ENCODE peak calls at places on chromosomes 6 and 20, in eight cellular contexts. One of them, this sample, is unnamed.

GRCh38 chr20:44279228-44279627 is 31.8 kb downstream of the FITM2 start:
- DNase-seq in cardiac fibroblast: peak
- DNase-seq in NCI-H748 treated with DMSO at 0.1 percent for 48 hours: no peak
- DNase-seq in hepatocyte: no peak
- DNase-seq in cerebellar cortex: no peak
- DNase-seq in progenitor cell of endocrine pancreas: no peak
- DNase-seq in T-helper 2 cell: no peak
- DNase-seq in NCI-H2171 treated with DMSO at 0.1 percent for 48 hours: no peak
- DNase-seq in this sample: peak

GRCh38 chr6:83838727-83839126 is 14.4 kb upstream of the RIPPLY2 start:
- DNase-seq in progenitor cell of endocrine pancreas: no peak
- DNase-seq in NCI-H748 treated with DMSO at 0.1 percent for 48 hours: no peak
- DNase-seq in cerebellar cortex: no peak
- DNase-seq in NCI-H2171 treated with DMSO at 0.1 percent for 48 hours: peak
- DNase-seq in cardiac fibroblast: no peak
- DNase-seq in hepatocyte: no peak
- DNase-seq in T-helper 2 cell: no peak
- DNase-seq in this sample: no peak

GRCh38 chr6:159969921-159970320 is 1.0 kb downstream of the IGF2R start:
- DNase-seq in cardiac fibroblast: peak
- DNase-seq in hepatocyte: peak
- DNase-seq in NCI-H748 treated with DMSO at 0.1 percent for 48 hours: peak
- DNase-seq in T-helper 2 cell: peak
- DNase-seq in cerebellar cortex: peak
- DNase-seq in progenitor cell of endocrine pancreas: peak
- DNase-seq in NCI-H2171 treated with DMSO at 0.1 percent for 48 hours: no peak
- DNase-seq in this sample: no peak

GRCh38 chr6:29671026-29671425 is 9.9 kb downstream of the ZFP57 start:
- DNase-seq in NCI-H2171 treated with DMSO at 0.1 percent for 48 hours: no peak
- DNase-seq in hepatocyte: no peak
- DNase-seq in progenitor cell of endocrine pancreas: no peak
- DNase-seq in cerebellar cortex: no peak
- DNase-seq in cardiac fibroblast: no peak
- DNase-seq in NCI-H748 treated with DMSO at 0.1 percent for 48 hours: no peak
- DNase-seq in T-helper 2 cell: no peak
- DNase-seq in this sample: no peak

GRCh38 chr6:37552267-37552666 is 52.6 kb upstream of the CCDC167 start:
- DNase-seq in T-helper 2 cell: no peak
- DNase-seq in NCI-H748 treated with DMSO at 0.1 percent for 48 hours: no peak
- DNase-seq in NCI-H2171 treated with DMSO at 0.1 percent for 48 hours: no peak
- DNase-seq in cardiac fibroblast: no peak
- DNase-seq in cerebellar cortex: no peak
- DNase-seq in hepatocyte: no peak
- DNase-seq in progenitor cell of endocrine pancreas: no peak
- DNase-seq in this sample: no peak

GRCh38 chr6:149235130-149235561 is 82.4 kb upstream of the TAB2 start:
- DNase-seq in NCI-H2171 treated with DMSO at 0.1 percent for 48 hours: peak
- DNase-seq in NCI-H748 treated with DMSO at 0.1 percent for 48 hours: peak
- DNase-seq in progenitor cell of endocrine pancreas: no peak
- DNase-seq in cardiac fibroblast: peak
- DNase-seq in T-helper 2 cell: no peak
- DNase-seq in hepatocyte: peak
- DNase-seq in cerebellar cortex: no peak
- DNase-seq in this sample: peak

GRCh38 chr20:41029150-41029872 is 689 bp downstream of the TOP1 start:
- DNase-seq in progenitor cell of endocrine pancreas: no peak
- DNase-seq in T-helper 2 cell: peak
- DNase-seq in cerebellar cortex: no peak
- DNase-seq in NCI-H2171 treated with DMSO at 0.1 percent for 48 hours: peak
- DNase-seq in hepatocyte: peak
- DNase-seq in cardiac fibroblast: peak
- DNase-seq in NCI-H748 treated with DMSO at 0.1 percent for 48 hours: peak
- DNase-seq in this sample: peak

GRCh38 chr20:57857969-57858368 is 148.2 kb upstream of the PMEPA1 start:
- DNase-seq in hepatocyte: no peak
- DNase-seq in T-helper 2 cell: no peak
- DNase-seq in NCI-H748 treated with DMSO at 0.1 percent for 48 hours: no peak
- DNase-seq in progenitor cell of endocrine pancreas: no peak
- DNase-seq in NCI-H2171 treated with DMSO at 0.1 percent for 48 hours: no peak
- DNase-seq in cardiac fibroblast: no peak
- DNase-seq in cerebellar cortex: no peak
- DNase-seq in this sample: no peak

GRCh38 chr6:125220712-125221111 is 67.1 kb downstream of the TPD52L1 start:
- DNase-seq in cerebellar cortex: no peak
- DNase-seq in NCI-H748 treated with DMSO at 0.1 percent for 48 hours: no peak
- DNase-seq in hepatocyte: peak
- DNase-seq in T-helper 2 cell: no peak
- DNase-seq in cardiac fibroblast: peak
- DNase-seq in progenitor cell of endocrine pancreas: no peak
- DNase-seq in NCI-H2171 treated with DMSO at 0.1 percent for 48 hours: no peak
- DNase-seq in this sample: peak

GRCh38 chr6:155234687-155235543 is 28.9 kb upstream of the CLDN20 start:
- DNase-seq in progenitor cell of endocrine pancreas: no peak
- DNase-seq in NCI-H2171 treated with DMSO at 0.1 percent for 48 hours: no peak
- DNase-seq in T-helper 2 cell: no peak
- DNase-seq in hepatocyte: no peak
- DNase-seq in cerebellar cortex: peak
- DNase-seq in NCI-H748 treated with DMSO at 0.1 percent for 48 hours: no peak
- DNase-seq in cardiac fibroblast: peak
- DNase-seq in this sample: no peak

GRCh38 chr20:45817652-45818194 is 5.3 kb downstream of the UBE2C start:
- DNase-seq in NCI-H748 treated with DMSO at 0.1 percent for 48 hours: no peak
- DNase-seq in NCI-H2171 treated with DMSO at 0.1 percent for 48 hours: no peak
- DNase-seq in progenitor cell of endocrine pancreas: no peak
- DNase-seq in cerebellar cortex: no peak
- DNase-seq in hepatocyte: no peak
- DNase-seq in T-helper 2 cell: no peak
- DNase-seq in cardiac fibroblast: peak
- DNase-seq in this sample: no peak

GRCh38 chr20:18284805-18285533 is 3.4 kb upstream of the ZNF133 start:
- DNase-seq in hepatocyte: no peak
- DNase-seq in cardiac fibroblast: no peak
- DNase-seq in T-helper 2 cell: no peak
- DNase-seq in NCI-H748 treated with DMSO at 0.1 percent for 48 hours: no peak
- DNase-seq in cerebellar cortex: no peak
- DNase-seq in NCI-H2171 treated with DMSO at 0.1 percent for 48 hours: no peak
- DNase-seq in progenitor cell of endocrine pancreas: no peak
- DNase-seq in this sample: no peak

This sample was measured in ovary.